ENCODE peak calls at places on chromosome 17, in ten cellular contexts. I is mesendoderm; L is astrocyte; Y is RWPE1; T is CD4-positive, CD25-positive, alpha-beta regulatory T cell; W is cardiac muscle cell; K is spleen; R is A549; O is neuronal stem cell; P is body of pancreas. V is an unnamed sample.

GRCh38 chr17:8464941-8465340 is 29.3 kb downstream of the NDEL1 start:
- DNase-seq in I (no peak), L (no peak), Y (no peak), T (no peak), W (no peak), K (no peak), R (no peak), O (no peak), P (no peak), V (no peak)

GRCh38 chr17:27793168-27793905 is 7.0 kb downstream of the NOS2 start:
- DNase-seq in I (peak), L (no peak), Y (no peak), T (no peak), W (peak), K (no peak), R (peak), O (peak), P (peak), V (no peak)

GRCh38 chr17:45171338-45172231 is 9.9 kb downstream of the HEXIM2 start:
- DNase-seq in I (peak), L (no peak), Y (peak), T (no peak), W (peak), K (no peak), R (peak), O (no peak), P (peak), V (peak)

GRCh38 chr17:66836063-66837005 is 1.4 kb downstream of the CACNG5 start:
- DNase-seq in I (no peak), L (no peak), Y (no peak), T (no peak), W (no peak), K (no peak), R (no peak), O (no peak), P (no peak), V (no peak)

GRCh38 chr17:42817866-42818265 is 6.2 kb downstream of the BECN1 start:
- DNase-seq in I (no peak), L (peak), Y (no peak), T (no peak), W (no peak), K (no peak), R (no peak), O (no peak), P (no peak), V (peak)

GRCh38 chr17:36879599-36880255 is 57.5 kb upstream of the LHX1 start:
- DNase-seq in I (no peak), L (no peak), Y (no peak), T (no peak), W (no peak), K (no peak), R (no peak), O (no peak), P (no peak), V (no peak)

GRCh38 chr17:35872581-35872980 is 3.9 kb upstream of the HEATR9 start:
- DNase-seq in I (no peak), L (no peak), Y (no peak), T (no peak), W (no peak), K (no peak), R (no peak), O (no peak), P (no peak), V (no peak)

GRCh38 chr17:34412965-34413441 is 50.0 kb upstream of the CCL1 start:
- DNase-seq in I (no peak), L (no peak), Y (no peak), T (no peak), W (no peak), K (no peak), R (no peak), O (no peak), P (no peak), V (no peak)

GRCh38 chr17:11768981-11769380 is 170.7 kb downstream of the DNAH9 start:
- DNase-seq in I (no peak), L (no peak), Y (no peak), T (no peak), W (no peak), K (no peak), R (no peak), O (no peak), P (no peak), V (no peak)

GRCh38 chr17:29617125-29617480 is 5.6 kb downstream of the CORO6 start:
- DNase-seq in I (peak), L (peak), Y (no peak), T (peak), W (peak), K (peak), R (peak), O (no peak), P (peak), V (no peak)

GRCh38 chr17:11294826-11295225 is 53.8 kb downstream of the SHISA6 start:
- DNase-seq in I (no peak), L (no peak), Y (no peak), T (no peak), W (no peak), K (no peak), R (no peak), O (no peak), P (no peak), V (no peak)

GRCh38 chr17:9230346-9230745 is 209.0 kb downstream of the NTN1 start:
- DNase-seq in I (no peak), L (peak), Y (no peak), T (no peak), W (no peak), K (peak), R (no peak), O (no peak), P (no peak), V (no peak)

GRCh38 chr17:63285566-63285965 is 160.5 kb downstream of the CYB561 start:
- DNase-seq in I (no peak), L (peak), Y (no peak), T (no peak), W (no peak), K (no peak), R (no peak), O (no peak), P (no peak), V (no peak)

GRCh38 chr17:74457146-74457819 is 9.2 kb upstream of the CD300A start:
- DNase-seq in I (peak), L (no peak), Y (peak), T (peak), W (peak), K (peak), R (peak), O (peak), P (peak), V (no peak)

DNA sequence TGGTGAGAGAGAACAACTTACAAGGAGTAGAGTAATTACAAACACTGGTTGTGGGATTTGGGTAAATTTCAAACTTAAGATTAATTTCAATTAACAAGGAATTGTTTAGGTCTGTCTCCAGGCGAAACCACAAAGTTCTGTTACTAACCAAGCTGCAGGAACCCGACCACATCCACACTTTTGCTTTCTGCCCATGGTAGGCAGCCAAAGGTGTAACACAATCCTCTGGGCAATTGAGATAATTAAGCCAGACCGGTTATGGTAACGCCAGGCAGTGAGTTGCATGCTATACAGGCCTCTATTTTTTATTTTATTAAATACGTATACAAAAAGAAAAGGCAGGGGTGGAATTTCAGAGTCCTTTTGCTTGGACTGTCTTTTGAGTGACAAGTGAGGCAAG is 12.0 kb downstream of the KCNJ2 start:
- DNase-seq in I (no peak), L (peak), Y (no peak), T (no peak), W (no peak), K (no peak), R (no peak), O (no peak), P (no peak), V (no peak)
- H3K27ac ChIP-seq in I (no peak), L (no peak), Y (no peak), T (no peak), W (no peak), K (no peak), R (no peak), O (no peak), P (no peak), V (no peak)

GRCh38 chr17:77464988-77465357 is 324.2 kb downstream of the SEC14L1 start:
- DNase-seq in I (no peak), L (no peak), Y (no peak), T (no peak), W (no peak), K (no peak), R (no peak), O (no peak), P (no peak), V (no peak)

GRCh38 chr17:77467513-77467912 is 326.7 kb downstream of the SEC14L1 start:
- DNase-seq in I (no peak), L (no peak), Y (no peak), T (no peak), W (no peak), K (no peak), R (no peak), O (no peak), P (no peak), V (no peak)

GRCh38 chr17:77465358-77466041 is 324.7 kb downstream of the SEC14L1 start:
- DNase-seq in I (peak), L (peak), Y (no peak), T (peak), W (no peak), K (peak), R (no peak), O (no peak), P (peak), V (no peak)

GRCh38 chr17:77466140-77466539 is 325.4 kb downstream of the SEC14L1 start:
- DNase-seq in I (peak), L (no peak), Y (no peak), T (no peak), W (peak), K (peak), R (no peak), O (no peak), P (no peak), V (no peak)

DNA sequence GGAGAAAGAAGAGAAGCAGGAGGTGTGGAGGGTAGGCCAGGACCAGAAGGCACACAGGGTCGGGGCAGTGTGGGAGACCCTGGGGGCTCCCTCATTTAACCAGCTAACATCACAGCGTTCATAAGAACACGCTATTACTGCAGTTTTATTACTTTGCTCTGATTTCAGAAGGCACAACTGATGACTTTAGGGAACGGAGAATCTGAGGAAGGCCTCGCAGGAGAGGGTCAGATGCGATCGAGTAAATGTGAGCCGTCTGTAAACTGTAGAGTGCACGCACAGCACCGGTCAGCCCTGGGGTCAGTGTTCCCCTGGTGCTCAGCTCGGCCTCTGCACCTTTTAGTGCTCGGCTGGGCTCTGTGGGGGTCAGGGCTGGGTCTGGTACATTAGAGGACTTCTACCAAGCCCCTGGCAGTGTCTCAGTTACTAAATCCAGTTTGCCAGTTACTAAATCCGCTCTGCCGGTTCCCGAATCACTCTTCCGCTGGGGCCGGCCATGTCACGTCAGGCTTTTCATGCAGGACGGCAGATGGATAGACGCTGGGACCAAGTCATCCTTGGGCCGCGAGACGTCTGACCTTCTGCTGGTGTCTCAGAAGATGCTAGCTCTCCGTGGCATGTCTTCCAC is 325.9 kb downstream of the SEC14L1 start:
- DNase-seq in I (peak), L (no peak), Y (no peak), T (no peak), W (no peak), K (no peak), R (no peak), O (no peak), P (no peak), V (no peak)
- H3K27ac ChIP-seq in I (peak), L (peak), Y (peak), T (peak), W (peak), K (peak), R (no peak), O (peak), P (no peak), V (peak)

GRCh38 chr17:17147821-17148220 is 58.3 kb downstream of the PLD6 start:
- DNase-seq in I (no peak), L (peak), Y (no peak), T (no peak), W (no peak), K (no peak), R (no peak), O (no peak), P (no peak), V (no peak)
- H3K27ac ChIP-seq in I (no peak), L (no peak), Y (no peak), T (no peak), W (no peak), K (no peak), R (no peak), O (no peak), P (no peak), V (peak)

GRCh38 chr17:75847595-75848522 is 3.7 kb upstream of the UNC13D start:
- DNase-seq in I (no peak), L (no peak), Y (no peak), T (no peak), W (no peak), K (peak), R (no peak), O (no peak), P (peak), V (no peak)
- H3K27ac ChIP-seq in I (no peak), L (no peak), Y (peak), T (no peak), W (no peak), K (peak), R (no peak), O (no peak), P (peak), V (no peak)

DNA sequence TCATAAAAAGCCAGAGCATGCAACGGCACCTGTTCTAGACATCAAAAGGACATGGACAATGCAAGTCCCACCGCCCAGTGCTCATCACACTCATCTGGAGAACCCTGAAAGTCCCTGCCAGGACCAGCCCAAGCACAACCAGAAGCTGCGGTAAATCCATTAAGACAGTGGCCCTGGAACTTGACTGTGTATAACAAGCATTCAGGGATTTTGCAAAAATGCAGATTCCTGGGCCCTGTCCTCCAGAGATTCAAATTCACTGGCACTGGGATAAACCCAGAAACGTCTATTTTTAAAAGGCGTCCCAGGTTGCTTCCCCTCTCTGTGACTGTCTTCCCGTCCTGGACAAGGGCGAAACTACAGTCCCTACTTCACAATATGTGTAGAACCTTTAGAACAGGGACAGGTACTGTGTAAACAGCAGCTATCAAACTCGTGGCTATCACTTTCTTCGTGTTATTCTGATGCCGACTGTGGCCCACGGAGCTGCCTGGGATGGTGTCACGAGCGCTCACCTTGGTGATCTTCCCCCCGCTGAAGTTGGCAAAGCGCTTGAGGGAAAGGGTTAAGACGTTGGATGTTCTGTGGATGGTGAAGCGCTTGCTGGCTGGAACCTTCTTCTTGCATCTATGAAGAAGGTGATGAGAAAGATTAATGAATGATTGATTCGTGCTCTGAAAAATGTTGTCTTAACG is 22.3 kb downstream of the USP36 start:
- DNase-seq in I (no peak), L (no peak), Y (no peak), T (no peak), W (no peak), K (peak), R (no peak), O (no peak), P (no peak), V (no peak)
- H3K27ac ChIP-seq in I (no peak), L (no peak), Y (no peak), T (peak), W (no peak), K (peak), R (no peak), O (no peak), P (no peak), V (no peak)

V was measured in epithelial cell of prostate.